ENCODE peak calls at places on chromosome 5, in nine cellular contexts. O is HCT116, W is adrenal gland, F is spleen, M is IMR-90, V is breast epithelium, L is lower leg skin, T is heart left ventricle, B is suprapubic skin. S is an unnamed sample.

GRCh38 chr5:57185301-57185700 is 11.4 kb downstream of the GPBP1 start:
- DNase-seq in W (no peak), F (no peak), T (no peak), V (no peak), M (no peak), O (no peak), B (no peak), L (no peak), S (no peak)

GRCh38 chr5:137217599-137218200 is 281.4 kb downstream of the SPOCK1 start:
- DNase-seq in L (no peak), B (no peak), F (no peak), O (no peak), T (no peak), M (peak), W (no peak), V (no peak), S (no peak)

GRCh38 chr5:178477224-178478201 is 112.7 kb downstream of the COL23A1 start:
- DNase-seq in B (no peak), O (no peak), F (no peak), W (no peak), M (no peak), V (no peak), L (no peak), T (no peak), S (no peak)

GRCh38 chr5:66472010-66472409 is 124.2 kb upstream of the MAST4 start:
- DNase-seq in L (no peak), F (no peak), W (no peak), O (no peak), M (no peak), T (no peak), B (no peak), V (no peak), S (no peak)

GRCh38 chr5:56155085-56155484 is 78.0 kb downstream of the ANKRD55 start:
- DNase-seq in W (no peak), M (no peak), V (no peak), L (no peak), F (no peak), B (no peak), O (no peak), T (no peak), S (no peak)

GRCh38 chr5:87243161-87243877 is 24.4 kb upstream of the RASA1 start:
- DNase-seq in L (no peak), W (no peak), V (no peak), T (no peak), B (no peak), F (no peak), O (no peak), M (peak), S (no peak)

GRCh38 chr5:181189363-181189961 is 15.5 kb downstream of the TRIM7 start:
- DNase-seq in O (no peak), M (peak), F (peak), V (no peak), T (peak), L (no peak), W (peak), B (no peak), S (no peak)

GRCh38 chr5:180296778-180297177 is 4.9 kb upstream of the MAPK9 start:
- DNase-seq in V (no peak), B (no peak), F (no peak), T (no peak), M (peak), L (no peak), W (no peak), O (peak), S (no peak)

GRCh38 chr5:117800261-117800660 is 1188.1 kb downstream of the DTWD2 start:
- DNase-seq in W (no peak), V (no peak), B (no peak), O (no peak), T (no peak), L (no peak), M (peak), F (no peak), S (no peak)

GRCh38 chr5:112384523-112384922 is 34.6 kb downstream of the EPB41L4A start:
- DNase-seq in M (no peak), B (no peak), V (no peak), O (no peak), F (no peak), L (no peak), W (no peak), T (no peak), S (no peak)

GRCh38 chr5:107402881-107403280 is 267.9 kb downstream of the EFNA5 start:
- DNase-seq in T (no peak), B (no peak), O (no peak), W (no peak), M (no peak), L (no peak), F (no peak), V (no peak), S (no peak)

GRCh38 chr5:169583101-169583423 is 511 bp upstream of the SPDL1 start:
- DNase-seq in O (no peak), M (no peak), W (no peak), T (no peak), F (no peak), V (no peak), L (no peak), B (no peak), S (no peak)

GRCh38 chr5:30765227-30765626 is 428.3 kb upstream of the CDH6 start:
- DNase-seq in L (no peak), W (no peak), O (no peak), V (no peak), F (no peak), T (no peak), B (no peak), M (peak), S (no peak)

GRCh38 chr5:135877570-135878155 is 18.0 kb downstream of the IL9 start:
- DNase-seq in F (no peak), B (no peak), T (no peak), V (no peak), M (no peak), O (no peak), W (no peak), L (peak), S (no peak)

GRCh38 chr5:148697177-148697820 is 43.0 kb upstream of the HTR4 start:
- DNase-seq in L (no peak), M (peak), T (no peak), B (no peak), W (peak), F (no peak), V (no peak), O (no peak), S (no peak)

GRCh38 chr5:127968998-127969397 is 114.6 kb upstream of the SLC12A2 start:
- DNase-seq in W (no peak), T (no peak), B (no peak), L (no peak), V (no peak), F (no peak), O (no peak), M (no peak), S (no peak)

GRCh38 chr5:149954798-149955197 is 5.8 kb upstream of the SLC26A2 start:
- DNase-seq in M (no peak), O (no peak), F (no peak), T (no peak), L (no peak), V (no peak), B (no peak), W (no peak), S (no peak)

GRCh38 chr5:445591-445990 is 2.6 kb downstream of the EXOC3 start:
- DNase-seq in O (no peak), W (no peak), T (no peak), F (peak), B (peak), V (no peak), L (peak), M (no peak), S (no peak)

GRCh38 chr5:141508440-141508807 is 19.5 kb downstream of the PCDHGC5 start:
- DNase-seq in T (no peak), L (no peak), V (no peak), B (no peak), W (no peak), F (no peak), O (no peak), M (no peak), S (no peak)

GRCh38 chr5:146904890-146905289 is 26.3 kb upstream of the PPP2R2B start:
- DNase-seq in M (no peak), B (no peak), V (no peak), O (no peak), F (no peak), W (no peak), L (no peak), T (no peak), S (no peak)

GRCh38 chr5:10627185-10628115 is 63.6 kb downstream of the ANKRD33B start:
- DNase-seq in W (peak), M (peak), T (peak), O (peak), L (peak), F (peak), B (peak), V (peak), S (peak)

GRCh38 chr5:40691894-40692293 is 12.2 kb downstream of the PTGER4 start:
- DNase-seq in L (no peak), B (no peak), F (no peak), O (no peak), W (no peak), V (no peak), M (no peak), T (no peak), S (no peak)

GRCh38 chr5:81269751-81270686 is 31.4 kb upstream of the ZCCHC9 start:
- DNase-seq in T (no peak), L (no peak), M (no peak), O (no peak), W (no peak), V (no peak), F (no peak), B (no peak), S (no peak)

GRCh38 chr5:1208743-1209551 is 7.6 kb downstream of the SLC6A19 start:
- DNase-seq in O (no peak), W (no peak), L (no peak), V (no peak), B (no peak), T (no peak), M (no peak), F (no peak), S (no peak)

GRCh38 chr5:91291628-91292569 is 91.2 kb downstream of the ARRDC3 start:
- DNase-seq in F (no peak), B (no peak), W (no peak), M (no peak), V (no peak), T (no peak), O (no peak), L (no peak), S (no peak)

GRCh38 chr5:63233906-63234305 is 655.3 kb downstream of the LRRC70 start:
- DNase-seq in B (no peak), L (no peak), O (no peak), T (no peak), M (no peak), V (no peak), F (no peak), W (no peak), S (no peak)

GRCh38 chr5:119049824-119050449 is 20.9 kb upstream of the DMXL1 start:
- DNase-seq in M (peak), T (no peak), B (no peak), L (no peak), V (no peak), O (no peak), W (no peak), F (no peak), S (no peak)

GRCh38 chr5:137279631-137280236 is 219.4 kb downstream of the SPOCK1 start:
- DNase-seq in V (no peak), L (peak), B (no peak), O (no peak), M (no peak), T (no peak), F (no peak), W (no peak), S (no peak)

GRCh38 chr5:154309361-154309725 is 118.8 kb downstream of the GALNT10 start:
- DNase-seq in T (no peak), O (no peak), B (no peak), V (no peak), W (no peak), L (peak), F (no peak), M (peak), S (no peak)

GRCh38 chr5:160852049-160852448 is at the start of gene ATP10B:
- DNase-seq in O (no peak), L (no peak), B (no peak), W (no peak), M (no peak), V (no peak), F (no peak), T (no peak), S (no peak)

GRCh38 chr5:4018968-4019766 is 423.5 kb downstream of the IRX1 start:
- DNase-seq in M (no peak), T (no peak), F (no peak), B (no peak), L (no peak), O (no peak), V (no peak), W (no peak), S (no peak)

GRCh38 chr5:112811023-112811422 is 50.1 kb upstream of the SRP19 start:
- DNase-seq in L (no peak), B (no peak), F (no peak), T (no peak), V (no peak), M (no peak), O (no peak), W (no peak), S (no peak)

GRCh38 chr5:1008451-1009358 is at the start of gene NKD2:
- DNase-seq in W (peak), O (no peak), V (peak), M (no peak), F (peak), T (peak), B (peak), L (peak), S (peak)

GRCh38 chr5:127564002-127564769 is 46.7 kb downstream of the PRRC1 start:
- DNase-seq in M (peak), T (peak), W (peak), O (peak), F (no peak), B (no peak), V (no peak), L (no peak), S (peak)

GRCh38 chr5:135372654-135373381 is 26.2 kb downstream of the MACROH2A1 start:
- DNase-seq in F (peak), B (peak), O (no peak), M (no peak), V (no peak), T (no peak), L (peak), W (no peak), S (no peak)

GRCh38 chr5:119302916-119303897 is 52.6 kb upstream of the TNFAIP8 start:
- DNase-seq in O (no peak), W (no peak), F (no peak), M (peak), V (no peak), T (no peak), B (no peak), L (no peak), S (no peak)

GRCh38 chr5:93674138-93674537 is 67.3 kb downstream of the POU5F2 start:
- DNase-seq in F (no peak), B (no peak), W (no peak), V (no peak), O (no peak), M (peak), T (no peak), L (no peak), S (no peak)
- TF ChIP-seq POLR2A in F (no peak), B (no peak), W (no peak), V (no peak), O (no peak), M (no peak), T (no peak), L (no peak), S (no peak)

GRCh38 chr5:172637740-172638139 is 3.3 kb upstream of the NEURL1B start:
- DNase-seq in V (no peak), L (peak), T (no peak), B (peak), M (no peak), O (no peak), W (no peak), F (no peak), S (no peak)

GRCh38 chr5:172635038-172635437 is 6.0 kb upstream of the NEURL1B start:
- DNase-seq in M (no peak), W (no peak), T (no peak), L (peak), F (no peak), O (no peak), B (peak), V (peak), S (no peak)

GRCh38 chr5:172638209-172638768 is 2.8 kb upstream of the NEURL1B start:
- DNase-seq in M (no peak), W (no peak), L (no peak), O (no peak), V (no peak), T (no peak), F (peak), B (peak), S (no peak)

GRCh38 chr5:172636279-172637050 is 4.6 kb upstream of the NEURL1B start:
- DNase-seq in W (no peak), F (no peak), V (peak), B (peak), M (no peak), L (peak), O (no peak), T (no peak), S (no peak)

DNA sequence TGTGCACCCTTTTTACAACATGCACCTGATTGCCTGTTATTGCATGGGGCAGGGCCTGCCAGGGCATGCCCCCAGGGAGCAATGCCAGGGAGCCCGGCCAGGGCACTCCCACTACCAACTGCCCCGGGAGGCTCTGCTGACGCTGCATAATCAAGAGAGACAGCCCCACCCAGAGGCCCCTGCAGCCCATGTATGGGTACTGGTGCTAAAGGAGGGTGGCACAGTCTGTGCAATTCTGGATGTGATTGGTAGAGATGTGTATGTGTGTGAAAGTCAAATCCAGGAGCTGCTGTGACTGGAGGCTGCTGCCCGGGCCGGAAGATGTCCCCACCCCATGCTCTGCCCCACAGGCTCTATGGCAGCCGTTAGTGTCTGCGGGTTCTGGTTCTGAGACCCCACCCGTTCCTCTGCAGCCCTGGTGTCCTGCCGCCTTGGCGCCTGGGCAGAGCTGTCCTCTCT is 3.9 kb upstream of the NEURL1B start:
- DNase-seq in O (no peak), B (peak), W (no peak), V (peak), L (peak), M (no peak), F (no peak), T (peak), S (no peak)
- TF ChIP-seq POLR2A in O (no peak), B (no peak), W (no peak), V (no peak), L (no peak), M (no peak), F (no peak), T (no peak), S (no peak)

GRCh38 chr5:122081541-122081940 is 3.5 kb upstream of the LOX start:
- DNase-seq in O (no peak), W (no peak), B (no peak), L (no peak), F (no peak), M (no peak), T (no peak), V (no peak), S (no peak)

GRCh38 chr5:122076023-122076422 is 2.0 kb downstream of the LOX start:
- DNase-seq in T (no peak), L (no peak), W (no peak), O (no peak), B (no peak), M (no peak), V (no peak), F (no peak), S (no peak)

GRCh38 chr5:122077451-122078115 is 476 bp downstream of the LOX start:
- DNase-seq in T (peak), B (peak), V (no peak), M (no peak), L (peak), W (peak), F (peak), O (no peak), S (no peak)

GRCh38 chr5:122076669-122077450 is 1.2 kb downstream of the LOX start:
- DNase-seq in O (no peak), F (peak), T (peak), L (peak), W (peak), V (peak), B (peak), M (peak), S (peak)

GRCh38 chr5:122078116-122078865 is at the start of gene LOX:
- DNase-seq in B (peak), O (no peak), M (peak), T (peak), L (peak), V (peak), F (no peak), W (peak), S (peak)
- TF ChIP-seq POLR2A in B (no peak), O (no peak), M (peak), T (no peak), L (no peak), V (peak), F (no peak), W (no peak), S (peak)

GRCh38 chr5:36128795-36129194 is 22.9 kb downstream of the LMBRD2 start:
- DNase-seq in B (no peak), L (no peak), V (no peak), F (no peak), W (no peak), M (no peak), O (no peak), T (no peak), S (no peak)

DNA sequence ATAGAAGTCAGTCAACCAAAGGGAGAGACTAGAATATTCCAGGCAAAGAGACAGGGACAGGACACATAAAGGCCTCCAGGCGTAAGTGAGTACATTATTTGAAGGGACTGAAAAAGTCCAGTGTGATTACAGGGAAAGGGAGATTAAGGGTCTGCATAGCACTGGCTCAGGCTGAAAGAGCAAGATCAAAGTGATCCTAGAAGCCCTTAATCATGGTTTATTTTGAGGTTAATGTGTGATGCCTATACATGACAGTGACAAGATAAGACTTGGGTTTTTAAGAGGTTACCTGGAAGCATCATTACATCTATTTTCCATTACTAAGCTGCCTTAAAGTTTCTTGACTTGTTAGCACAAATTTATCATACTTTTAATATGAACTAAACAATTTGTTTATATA is 25.8 kb downstream of the LMBRD2 start:
- DNase-seq in L (no peak), T (no peak), B (no peak), O (no peak), V (no peak), F (no peak), W (no peak), M (no peak), S (no peak)
- TF ChIP-seq POLR2A in L (no peak), T (no peak), B (no peak), O (no peak), V (no peak), F (no peak), W (no peak), M (no peak), S (no peak)

DNA sequence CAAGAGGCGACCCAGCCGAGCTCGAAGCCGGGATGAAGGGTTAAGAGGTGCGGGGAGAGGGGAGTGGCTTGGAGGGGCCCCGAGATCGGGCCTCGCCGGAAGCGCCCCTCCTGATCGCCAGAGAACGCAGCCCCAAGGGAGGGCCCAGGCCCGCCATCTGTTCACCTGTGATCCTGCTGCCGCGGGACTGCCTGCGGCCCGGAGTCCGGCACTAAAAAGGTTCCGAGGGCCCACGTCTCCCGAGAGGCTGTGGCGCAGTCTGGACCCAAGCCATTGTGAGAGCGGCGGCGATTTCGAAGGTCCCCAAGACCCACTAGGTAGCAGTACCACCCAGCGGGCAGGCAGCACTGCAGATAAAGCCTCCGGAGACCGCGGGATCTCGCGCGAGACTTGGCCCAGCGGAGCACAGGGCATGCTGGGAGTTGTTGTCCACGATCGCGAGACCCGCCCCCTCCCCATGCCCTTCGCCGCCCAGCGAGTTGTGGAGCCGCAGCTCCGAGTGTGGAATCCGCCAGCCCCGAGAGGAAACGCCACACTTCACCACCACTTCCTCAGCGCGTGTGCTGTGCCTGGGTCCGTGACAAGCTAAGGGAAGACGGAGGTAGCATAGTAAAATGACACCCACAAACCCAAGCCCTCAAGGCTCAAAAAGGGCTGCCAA is at the start of gene KIAA1191:
- DNase-seq in O (peak), F (peak), V (peak), T (peak), B (peak), M (peak), W (peak), L (peak), S (peak)
- TF ChIP-seq POLR2A in O (peak), F (peak), V (no peak), T (peak), B (peak), M (peak), W (peak), L (no peak), S (peak)

GRCh38 chr5:139284295-139284694 is 9.2 kb upstream of the MATR3 start:
- DNase-seq in M (no peak), T (no peak), L (no peak), V (no peak), B (no peak), W (no peak), O (no peak), F (no peak), S (no peak)
- TF ChIP-seq POLR2A in M (no peak), T (no peak), L (no peak), V (no peak), B (no peak), W (no peak), O (no peak), F (no peak), S (no peak)